ENCODE peak calls at places on chromosome 11, in six cellular contexts. Z is fibroblast of lung, A is IMR-90, L is PC-3, R is GM23248, U is H9. C is an unnamed sample.

GRCh38 chr11:45147871-45148270 is 1.4 kb downstream of the PRDM11 start:
- DNase-seq in Z (no peak), A (no peak), L (no peak), R (peak; percentile 11), U (no peak), C (no peak)

GRCh38 chr11:86537541-86538222 is 134.7 kb downstream of the ME3 start:
- DNase-seq in Z (no peak), A (no peak), L (no peak), R (no peak), U (no peak), C (no peak)

GRCh38 chr11:69862797-69863543 is 43.8 kb upstream of the FGF3 start:
- DNase-seq in Z (no peak), A (no peak), L (no peak), R (no peak), U (no peak), C (no peak)

GRCh38 chr11:131195801-131196517 is 174.5 kb upstream of the NTM start:
- DNase-seq in Z (peak; percentile 40), A (peak; percentile 25), L (peak; percentile 62), R (peak; percentile 20), U (no peak), C (no peak)

GRCh38 chr11:57315491-57315890 is 9.3 kb downstream of the TNKS1BP1 start:
- DNase-seq in Z (peak; percentile 33), A (peak; percentile 61), L (no peak), R (no peak), U (peak; percentile 83), C (no peak)

GRCh38 chr11:71286701-71287643 is 34.6 kb upstream of the SHANK2 start:
- DNase-seq in Z (peak; percentile 98), A (peak; percentile 92), L (peak; percentile 57), R (peak; percentile 98), U (peak; percentile 28), C (peak; percentile 95)

GRCh38 chr11:27183672-27184457 is 143.2 kb downstream of the BBOX1 start:
- DNase-seq in Z (peak; percentile 77), A (peak; percentile 72), L (peak; percentile 71), R (peak; percentile 86), U (no peak), C (peak; percentile 47)

GRCh38 chr11:86594746-86595145 is 77.7 kb downstream of the ME3 start:
- DNase-seq in Z (peak; percentile 68), A (peak; percentile 71), L (peak; percentile 57), R (peak; percentile 53), U (peak; percentile 38), C (peak; percentile 84)

GRCh38 chr11:73366953-73367352 is 9.2 kb upstream of the RELT start:
- DNase-seq in Z (no peak), A (no peak), L (no peak), R (no peak), U (no peak), C (no peak)

GRCh38 chr11:121754603-121755002 is 301.8 kb upstream of the SORL1-AS1 start:
- DNase-seq in Z (no peak), A (peak; percentile 14), L (no peak), R (no peak), U (no peak), C (no peak)

GRCh38 chr11:92340839-92341238 is 116.2 kb downstream of the FAT3 start:
- DNase-seq in Z (no peak), A (peak; percentile 2), L (peak; percentile 25), R (peak; percentile 41), U (peak; percentile 70), C (peak; percentile 20)

GRCh38 chr11:43462359-43462758 is 103.6 kb downstream of the TTC17 start:
- DNase-seq in Z (no peak), A (no peak), L (no peak), R (no peak), U (no peak), C (no peak)

GRCh38 chr11:4018641-4019040 is 76.0 kb upstream of the RRM1 start:
- DNase-seq in Z (peak; percentile 23), A (no peak), L (no peak), R (no peak), U (no peak), C (no peak)

GRCh38 chr11:69986421-69987229 is 91.5 kb upstream of the ANO1 start:
- DNase-seq in Z (no peak), A (no peak), L (no peak), R (no peak), U (no peak), C (no peak)

GRCh38 chr11:9075441-9076000 is 15.9 kb downstream of the SCUBE2 start:
- DNase-seq in Z (no peak), A (no peak), L (no peak), R (no peak), U (no peak), C (no peak)

GRCh38 chr11:134360050-134360835 is 28.5 kb downstream of the GLB1L2 start:
- DNase-seq in Z (peak; percentile 45), A (peak; percentile 32), L (peak; percentile 83), R (peak; percentile 76), U (peak; percentile 95), C (peak; percentile 22)

GRCh38 chr11:952406-953385 is 27.0 kb downstream of the AP2A2 start:
- DNase-seq in Z (peak; percentile 81), A (peak; percentile 67), L (no peak), R (peak; percentile 51), U (no peak), C (no peak)

GRCh38 chr11:66272600-66272999 is 4.2 kb downstream of the RAB1B start:
- DNase-seq in Z (no peak), A (no peak), L (no peak), R (no peak), U (no peak), C (no peak)

GRCh38 chr11:76161261-76161961 is 44.9 kb downstream of the WNT11 start:
- DNase-seq in Z (no peak), A (no peak), L (no peak), R (peak; percentile 44), U (no peak), C (no peak)

GRCh38 chr11:117806906-117807305 is 9.9 kb upstream of the DSCAML1 start:
- DNase-seq in Z (no peak), A (no peak), L (no peak), R (no peak), U (no peak), C (no peak)

GRCh38 chr11:117803896-117804295 is 6.9 kb upstream of the DSCAML1 start:
- DNase-seq in Z (no peak), A (no peak), L (no peak), R (no peak), U (no peak), C (no peak)

GRCh38 chr11:117808768-117809167 is 11.8 kb upstream of the DSCAML1 start:
- DNase-seq in Z (no peak), A (no peak), L (no peak), R (no peak), U (no peak), C (peak; percentile 33)

GRCh38 chr11:117807482-117808272 is 10.7 kb upstream of the DSCAML1 start:
- DNase-seq in Z (peak; percentile 36), A (peak; percentile 51), L (peak; percentile 81), R (peak; percentile 67), U (peak; percentile 66), C (no peak)

GRCh38 chr11:117805048-117805447 is 8.0 kb upstream of the DSCAML1 start:
- DNase-seq in Z (no peak), A (no peak), L (no peak), R (peak; percentile 35), U (no peak), C (no peak)
- H2AFZ ChIP-seq in Z (no peak overlapping the region), A (no peak overlapping the region), L (no peak overlapping the region), R (no peak overlapping the region), U (no peak overlapping the region), C (no peak overlapping the region)

GRCh38 chr11:124745270-124745834 is 5.6 kb downstream of the NRGN start:
- DNase-seq in Z (no peak), A (no peak), L (no peak), R (no peak), U (peak; percentile 30), C (no peak)

GRCh38 chr11:124747406-124748099 is 4.5 kb downstream of the VSIG2 start:
- DNase-seq in Z (no peak), A (no peak), L (no peak), R (no peak), U (no peak), C (no peak)

GRCh38 chr11:124748100-124748418 is 4.0 kb downstream of the VSIG2 start:
- DNase-seq in Z (no peak), A (no peak), L (no peak), R (no peak), U (no peak), C (no peak)

GRCh38 chr11:124745835-124746620 is 6.0 kb downstream of the VSIG2 start:
- DNase-seq in Z (no peak), A (no peak), L (no peak), R (peak; percentile 14), U (peak; percentile 64), C (no peak)

DNA sequence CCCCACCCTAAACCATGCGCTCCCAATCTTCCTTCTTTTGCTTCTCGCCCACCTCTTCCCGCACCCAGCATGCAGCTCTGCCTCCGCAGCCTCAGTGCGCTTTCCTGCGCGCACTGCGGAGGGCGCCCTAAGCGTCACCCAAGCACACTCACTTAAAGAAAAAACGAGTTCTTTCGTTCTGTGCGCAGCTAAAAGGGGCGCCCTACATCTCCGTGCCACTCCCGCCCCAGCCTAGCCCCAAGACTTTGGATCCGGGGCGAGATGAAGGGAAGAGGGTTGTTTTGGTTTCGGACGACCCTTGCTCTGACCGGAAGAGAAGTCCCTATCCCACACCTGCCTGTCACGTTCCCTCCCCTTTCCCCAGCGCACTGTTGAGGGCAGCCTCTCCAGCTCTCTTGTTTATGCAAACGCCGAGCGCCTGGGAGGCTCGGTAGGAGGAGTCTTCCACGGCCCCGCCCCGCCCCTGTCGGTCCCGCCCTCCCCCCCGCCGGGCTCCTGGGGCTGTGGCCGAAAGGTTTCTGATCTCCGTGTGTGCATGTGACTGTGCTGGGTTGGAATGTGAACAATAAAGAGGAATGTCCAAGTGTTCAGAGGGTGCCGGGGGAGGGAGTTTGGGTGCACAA is 5.3 kb downstream of the VSIG2 start:
- DNase-seq in Z (peak; percentile 58), A (peak; percentile 72), L (peak; percentile 79), R (peak; percentile 84), U (peak; percentile 95), C (peak; percentile 69)
- H2AFZ ChIP-seq in Z (peak overlapping the region; percentile 88), A (peak overlapping the region; percentile 100), L (peak overlapping the region; percentile 88), R (peak overlapping the region; percentile 86), U (no peak overlapping the region), C (peak overlapping the region; percentile 76)

DNA sequence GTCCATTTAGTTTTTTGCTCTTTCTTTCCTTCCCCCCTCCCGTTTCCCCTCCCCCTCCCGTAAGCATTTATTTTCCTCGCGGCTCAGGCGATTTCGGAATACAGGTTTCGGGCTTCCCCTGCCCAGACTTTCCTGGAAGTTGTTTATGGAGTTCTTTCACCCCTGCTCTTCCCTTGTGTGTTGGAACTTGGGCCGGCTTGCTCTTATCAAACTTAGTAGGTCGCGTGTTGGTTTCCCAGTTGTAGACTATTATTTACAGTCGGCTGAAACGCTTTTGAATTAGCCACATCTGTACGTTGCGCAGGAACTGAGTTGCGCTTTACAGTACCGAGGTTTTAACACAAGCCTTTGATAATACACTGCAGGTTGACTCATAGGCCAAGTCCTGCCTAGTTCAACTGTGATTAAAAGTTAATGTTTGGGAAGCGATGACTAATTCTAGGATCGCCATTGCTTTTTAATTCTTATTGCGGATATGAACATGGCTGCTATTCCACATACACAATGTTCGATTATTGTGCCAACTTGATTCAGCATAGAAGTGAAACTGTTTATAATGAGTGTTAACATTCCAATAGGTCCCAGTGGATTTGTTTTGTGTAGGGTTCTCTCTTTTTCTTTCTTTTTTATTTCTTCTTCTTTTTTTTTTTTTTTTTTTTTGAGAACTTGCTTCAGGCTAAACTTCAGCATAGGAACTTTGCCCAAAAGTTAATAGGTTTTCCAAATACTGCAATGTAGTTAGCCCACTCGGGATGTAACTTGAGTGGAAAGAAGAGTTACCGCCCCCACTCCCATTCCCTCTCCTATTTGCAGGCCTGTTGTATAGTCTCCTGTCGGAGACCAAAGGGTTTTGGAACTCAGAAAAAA is 1.8 kb downstream of the YAP1 start:
- DNase-seq in Z (peak; percentile 90), A (peak; percentile 94), L (peak; percentile 98), R (peak; percentile 92), U (no peak), C (peak; percentile 93)
- H2AFZ ChIP-seq in Z (no peak overlapping the region), A (peak overlapping the region; percentile 75), L (peak overlapping the region; percentile 73), R (peak overlapping the region; percentile 61), U (no peak overlapping the region), C (peak overlapping the region; percentile 50)

GRCh38 chr11:95264881-95265280 is 33.9 kb upstream of the SESN3 start:
- DNase-seq in Z (no peak), A (no peak), L (no peak), R (no peak), U (no peak), C (no peak)
- H2AFZ ChIP-seq in Z (no peak overlapping the region), A (no peak overlapping the region), L (no peak overlapping the region), R (no peak overlapping the region), U (no peak overlapping the region), C (no peak overlapping the region)